ENCODE peak calls at places on chromosomes 7 and 10, in eight cellular contexts. E is nephron progenitor cell, C is GM13976, A is astrocyte of the spinal cord, Z is spleen, T is HCT116, I is transverse colon, F is foreskin fibroblast. R is an unnamed sample.

GRCh38 chr10:69092959-69093850 is 5.3 kb downstream of the SRGN start:
- DNase-seq in E (peak), C (peak), A (peak), Z (peak), T (peak), I (peak), F (peak), R (no peak)

GRCh38 chr7:994592-995308 is 11.8 kb downstream of the CYP2W1 start:
- DNase-seq in E (no peak), C (no peak), A (no peak), Z (no peak), T (no peak), I (no peak), F (no peak), R (no peak)

GRCh38 chr10:2836921-2837662 is 230.3 kb upstream of the PFKP start:
- DNase-seq in E (no peak), C (no peak), A (no peak), Z (no peak), T (no peak), I (no peak), F (no peak), R (no peak)

GRCh38 chr7:88432321-88432720 is 125.6 kb upstream of the STEAP4 start:
- DNase-seq in E (no peak), C (no peak), A (no peak), Z (no peak), T (no peak), I (no peak), F (peak), R (no peak)

GRCh38 chr7:101550641-101551531 is 78.2 kb downstream of the MYL10 start:
- DNase-seq in E (peak), C (peak), A (no peak), Z (peak), T (no peak), I (peak), F (peak), R (peak)

GRCh38 chr7:47071866-47072265 is 510.0 kb downstream of the TNS3 start:
- DNase-seq in E (no peak), C (no peak), A (no peak), Z (no peak), T (no peak), I (no peak), F (no peak), R (no peak)

GRCh38 chr7:20330797-20331230 is at the start of gene ITGB8:
- DNase-seq in E (peak), C (no peak), A (no peak), Z (peak), T (no peak), I (no peak), F (peak), R (no peak)

GRCh38 chr10:113108180-113108835 is 158.3 kb downstream of the TCF7L2 start:
- DNase-seq in E (peak), C (peak), A (no peak), Z (no peak), T (no peak), I (no peak), F (peak), R (peak)

GRCh38 chr10:124701435-124701834 is 42.7 kb downstream of the FAM53B start:
- DNase-seq in E (no peak), C (no peak), A (peak), Z (peak), T (no peak), I (peak), F (peak), R (peak)

GRCh38 chr7:7550663-7551062 is 15.0 kb upstream of the COL28A1 start:
- DNase-seq in E (no peak), C (no peak), A (no peak), Z (no peak), T (no peak), I (no peak), F (no peak), R (no peak)

GRCh38 chr10:69645296-69645665 is 15.2 kb downstream of the FAM241B start:
- DNase-seq in E (no peak), C (no peak), A (no peak), Z (peak), T (no peak), I (no peak), F (no peak), R (peak)

GRCh38 chr10:102230264-102230860 is 4.3 kb downstream of the ELOVL3 start:
- DNase-seq in E (peak), C (peak), A (peak), Z (peak), T (peak), I (peak), F (peak), R (peak)

GRCh38 chr10:1573981-1574380 is 163.3 kb downstream of the ADARB2 start:
- DNase-seq in E (no peak), C (no peak), A (no peak), Z (no peak), T (no peak), I (no peak), F (no peak), R (peak)

GRCh38 chr7:26052721-26053120 is 99.3 kb upstream of the NFE2L3 start:
- DNase-seq in E (no peak), C (no peak), A (no peak), Z (no peak), T (peak), I (no peak), F (no peak), R (no peak)

GRCh38 chr7:151231964-151232271 is 365 bp upstream of the CHPF2 start:
- DNase-seq in E (no peak), C (no peak), A (no peak), Z (no peak), T (no peak), I (no peak), F (peak), R (no peak)

GRCh38 chr10:90930971-90931841 is 10.3 kb upstream of the ANKRD1 start:
- DNase-seq in E (peak), C (no peak), A (peak), Z (no peak), T (no peak), I (no peak), F (peak), R (no peak)

GRCh38 chr7:157952841-157953645 is 616.2 kb downstream of the DNAJB6 start:
- DNase-seq in E (no peak), C (no peak), A (no peak), Z (no peak), T (no peak), I (no peak), F (no peak), R (peak)

GRCh38 chr7:87875151-87876039 is 765 bp downstream of the SLC25A40 start:
- DNase-seq in E (peak), C (no peak), A (peak), Z (peak), T (no peak), I (peak), F (peak), R (peak)

GRCh38 chr7:114818501-114818900 is 103.4 kb upstream of the MDFIC start:
- DNase-seq in E (no peak), C (no peak), A (peak), Z (no peak), T (peak), I (no peak), F (peak), R (no peak)

GRCh38 chr10:114879541-114880158 is 58.1 kb downstream of the FHIP2A start:
- DNase-seq in E (peak), C (peak), A (no peak), Z (no peak), T (peak), I (peak), F (peak), R (no peak)

GRCh38 chr7:116985575-116985974 is 32.3 kb downstream of the ST7 start:
- DNase-seq in E (no peak), C (no peak), A (no peak), Z (no peak), T (no peak), I (no peak), F (no peak), R (no peak)

GRCh38 chr10:3873728-3874461 is 88.9 kb upstream of the KLF6 start:
- DNase-seq in E (no peak), C (peak), A (peak), Z (no peak), T (peak), I (no peak), F (no peak), R (no peak)

GRCh38 chr10:77710759-77711682 is 73.4 kb upstream of the KCNMA1 start:
- DNase-seq in E (peak), C (peak), A (peak), Z (peak), T (peak), I (peak), F (peak), R (peak)

GRCh38 chr7:124840435-124840834 is 74.8 kb upstream of the GPR37 start:
- DNase-seq in E (no peak), C (no peak), A (no peak), Z (no peak), T (no peak), I (no peak), F (no peak), R (no peak)

GRCh38 chr10:78805176-78805575 is 263.6 kb upstream of the ZMIZ1 start:
- DNase-seq in E (peak), C (no peak), A (peak), Z (no peak), T (no peak), I (peak), F (peak), R (no peak)

GRCh38 chr10:97450828-97451227 is 4.9 kb downstream of the ZDHHC16 start:
- DNase-seq in E (no peak), C (no peak), A (no peak), Z (no peak), T (no peak), I (no peak), F (no peak), R (no peak)

GRCh38 chr7:99562832-99563231 is 4.4 kb downstream of the ZNF655 start:
- DNase-seq in E (no peak), C (no peak), A (peak), Z (no peak), T (peak), I (peak), F (peak), R (no peak)

GRCh38 chr7:147088916-147089315 is 972.3 kb downstream of the CNTNAP2 start:
- DNase-seq in E (no peak), C (no peak), A (no peak), Z (no peak), T (no peak), I (no peak), F (no peak), R (no peak)

GRCh38 chr7:151551820-151552219 is 32.1 kb upstream of the RHEB start:
- DNase-seq in E (no peak), C (no peak), A (no peak), Z (no peak), T (no peak), I (no peak), F (no peak), R (no peak)

GRCh38 chr7:27600247-27600646 is 62.4 kb downstream of the HIBADH start:
- DNase-seq in E (no peak), C (no peak), A (no peak), Z (no peak), T (no peak), I (no peak), F (no peak), R (no peak)

GRCh38 chr7:130758429-130759056 is 24.5 kb upstream of the KLF14 start:
- DNase-seq in E (no peak), C (peak), A (peak), Z (no peak), T (peak), I (no peak), F (peak), R (no peak)

GRCh38 chr10:110214380-110214826 is 7.0 kb downstream of the MXI1 start:
- DNase-seq in E (no peak), C (peak), A (peak), Z (no peak), T (no peak), I (no peak), F (no peak), R (no peak)

GRCh38 chr10:79049931-79050895 is 18.6 kb upstream of the ZMIZ1 start:
- DNase-seq in E (no peak), C (no peak), A (no peak), Z (peak), T (no peak), I (no peak), F (peak), R (peak)

GRCh38 chr10:122875843-122876492 is 3.4 kb downstream of the FAM24B start:
- DNase-seq in E (no peak), C (no peak), A (no peak), Z (no peak), T (no peak), I (no peak), F (no peak), R (no peak)

GRCh38 chr7:7265057-7265456 is 82.7 kb downstream of the C1GALT1 start:
- DNase-seq in E (no peak), C (no peak), A (peak), Z (no peak), T (no peak), I (no peak), F (peak), R (no peak)

GRCh38 chr10:122140941-122141623 is 130.0 kb upstream of the BTBD16 start:
- DNase-seq in E (no peak), C (no peak), A (peak), Z (no peak), T (peak), I (peak), F (peak), R (peak)

GRCh38 chr7:12490105-12490688 is 80.3 kb upstream of the SCIN start:
- DNase-seq in E (no peak), C (peak), A (peak), Z (no peak), T (peak), I (no peak), F (peak), R (no peak)

GRCh38 chr7:44259547-44260457 is 59.0 kb downstream of the YKT6 start:
- DNase-seq in E (no peak), C (no peak), A (peak), Z (no peak), T (no peak), I (peak), F (peak), R (no peak)

GRCh38 chr10:9012312-9012711 is 957.8 kb downstream of the GATA3 start:
- DNase-seq in E (no peak), C (no peak), A (peak), Z (no peak), T (no peak), I (no peak), F (peak), R (no peak)

DNA sequence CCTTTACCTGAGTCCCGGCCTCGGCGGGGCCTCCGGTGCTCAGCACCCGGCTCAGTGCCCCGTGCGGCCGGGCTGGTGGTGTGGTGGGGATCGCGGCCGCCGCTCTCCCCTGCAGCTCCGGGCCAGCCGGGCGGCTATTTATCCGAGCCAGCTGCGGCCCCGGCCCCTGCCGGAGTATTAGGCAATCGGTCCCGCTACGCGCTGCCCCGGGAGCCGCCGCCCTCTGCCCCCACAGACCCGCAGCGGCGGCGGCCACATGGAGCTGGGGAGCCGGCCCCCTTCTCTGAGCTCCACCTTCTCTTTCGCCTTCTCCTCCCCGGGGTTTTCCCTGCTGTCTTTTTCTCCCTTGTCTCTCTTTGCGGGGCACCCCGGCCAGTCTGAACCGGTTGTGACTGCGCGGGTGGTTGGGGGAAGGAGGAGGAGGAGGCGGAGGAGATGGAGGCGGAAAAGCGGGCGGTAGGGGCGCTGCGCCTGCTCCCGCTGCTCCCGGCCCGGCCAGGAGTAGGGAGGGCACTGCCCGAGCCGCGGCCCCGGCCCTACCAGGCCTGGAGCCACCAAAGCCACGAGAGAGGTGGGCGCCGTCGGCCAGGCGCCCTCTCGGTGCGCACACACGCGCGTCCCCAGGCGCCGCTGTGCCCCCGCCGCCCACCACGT is at the start of gene SLC16A9:
- DNase-seq in E (peak), C (peak), A (peak), Z (peak), T (peak), I (peak), F (peak), R (peak)
- TF ChIP-seq CTCF in E (peak), C (peak), A (peak), Z (peak), T (peak), I (peak), F (peak), R (peak)

DNA sequence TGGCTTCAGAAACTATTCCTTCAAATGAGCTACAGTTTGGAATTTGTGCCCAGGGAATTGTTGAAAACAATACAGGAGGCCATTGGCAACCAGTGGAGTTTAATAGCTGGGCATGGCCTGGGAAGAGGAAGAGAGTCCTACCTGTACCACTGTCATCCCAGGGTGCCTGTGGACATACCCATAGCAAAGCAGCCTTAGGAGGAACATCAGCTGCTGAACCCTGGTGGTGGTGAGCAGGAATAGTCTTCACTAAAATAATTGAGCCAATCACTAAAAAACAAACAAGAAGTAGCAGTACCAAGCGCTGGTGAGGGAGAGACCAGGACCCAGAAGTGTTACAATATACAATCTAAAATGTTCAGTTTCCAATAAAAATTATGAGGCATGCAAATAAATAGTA is 14.5 kb downstream of the IGFBP1 start:
- DNase-seq in E (no peak), C (no peak), A (no peak), Z (no peak), T (no peak), I (no peak), F (no peak), R (no peak)
- TF ChIP-seq CTCF in E (no peak), C (no peak), A (no peak), Z (no peak), T (peak), I (no peak), F (no peak), R (no peak)

DNA sequence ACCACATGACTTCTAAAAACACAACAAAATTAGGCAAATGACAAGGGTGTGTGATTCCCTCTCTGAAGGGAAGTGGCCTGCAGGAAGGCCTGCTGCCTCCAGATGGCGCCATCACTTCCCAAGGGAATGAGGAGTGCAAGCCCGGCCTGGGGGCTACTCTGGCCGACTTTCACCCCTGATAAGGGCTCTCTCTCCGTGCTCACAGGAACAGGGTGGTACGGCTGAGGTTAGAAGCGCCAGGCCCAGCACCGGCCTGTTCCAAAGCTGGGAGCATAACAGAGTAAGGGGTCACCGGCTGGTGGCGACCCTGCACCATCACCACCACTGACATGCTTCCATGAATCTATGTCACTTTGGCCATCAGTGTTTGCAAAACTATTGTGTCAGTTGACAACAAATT is 13.1 kb downstream of the RBP3 start:
- DNase-seq in E (peak), C (peak), A (peak), Z (peak), T (peak), I (peak), F (peak), R (no peak)
- TF ChIP-seq CTCF in E (peak), C (peak), A (peak), Z (peak), T (peak), I (peak), F (peak), R (peak)

DNA sequence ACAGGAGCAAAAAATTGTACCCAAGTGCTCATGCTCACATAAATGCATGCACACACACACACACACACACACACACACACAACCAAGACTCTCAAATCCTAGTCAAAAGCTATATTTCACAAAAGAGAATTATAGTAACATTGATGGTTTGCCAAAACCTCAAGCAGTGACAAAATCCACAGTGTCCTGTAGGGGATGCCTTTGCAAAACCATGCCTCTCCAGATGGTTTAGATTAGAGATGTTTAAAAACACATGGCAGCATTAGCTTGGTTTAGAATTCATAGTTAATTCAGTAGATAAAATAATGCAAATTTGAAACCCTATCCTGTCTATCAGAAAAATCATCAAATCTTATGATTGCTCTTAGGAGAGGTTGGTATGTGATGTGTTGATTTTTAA is 232.2 kb downstream of the DYNC1I1 start:
- DNase-seq in E (no peak), C (no peak), A (peak), Z (no peak), T (no peak), I (no peak), F (peak), R (no peak)
- TF ChIP-seq CTCF in E (no peak), C (no peak), A (peak), Z (no peak), T (no peak), I (no peak), F (peak), R (peak)

R was measured in upper lobe of right lung.